ENCODE peak calls at places on chromosomes 16 and 17, in nine cellular contexts. L is RCC 7860; S is stomach; P is effector CD4-positive, alpha-beta T cell; H is smooth muscle cell of the brain vasculature; W is heart right ventricle; R is NCI-H510A treated with DMSO at 0.1 percent for 48 hours; N is SJCRH30; B is activated CD4-positive, alpha-beta T cell treated with anti-CD3 and anti-CD28 coated beads, Interleukin-2, amount 50 U/mL, for 1 hour. D is an unnamed sample.

GRCh38 chr17:59392973-59393679 is 61.7 kb downstream of the YPEL2 start:
- DNase-seq in R (no peak), H (no peak), W (no peak), B (no peak), S (no peak), L (no peak), N (no peak), P (no peak), D (no peak)

GRCh38 chr16:27314161-27314723 is 468 bp downstream of the IL4R start:
- DNase-seq in R (no peak), B (peak), N (peak), W (peak), L (peak), H (peak), S (peak), P (peak), D (no peak)

GRCh38 chr17:56146005-56146404 is 7.3 kb upstream of the ANKFN1 start:
- DNase-seq in P (no peak), S (no peak), R (no peak), L (no peak), W (no peak), H (no peak), B (no peak), N (no peak), D (no peak)

GRCh38 chr16:86476956-86477530 is 33.3 kb upstream of the FOXF1 start:
- DNase-seq in P (no peak), S (no peak), B (no peak), L (no peak), H (no peak), N (no peak), R (no peak), W (no peak), D (no peak)

GRCh38 chr16:1361685-1362360 is 10.1 kb downstream of the GNPTG start:
- DNase-seq in B (no peak), S (no peak), N (no peak), P (no peak), R (no peak), H (no peak), W (peak), L (no peak), D (no peak)

GRCh38 chr16:73228649-73229048 is 180.7 kb upstream of the ZFHX3 start:
- DNase-seq in S (no peak), B (no peak), N (no peak), P (no peak), W (no peak), L (peak), H (no peak), R (no peak), D (no peak)

GRCh38 chr16:68362952-68363846 is 52.4 kb downstream of the PRMT7 start:
- DNase-seq in W (no peak), P (no peak), S (no peak), B (no peak), L (no peak), R (no peak), H (no peak), N (no peak), D (no peak)

GRCh38 chr17:15340966-15341365 is 431 bp downstream of the TEKT3 start:
- DNase-seq in L (no peak), N (no peak), W (no peak), B (no peak), R (peak), S (no peak), P (no peak), H (no peak), D (no peak)

D was measured in Ammon's horn.